ENCODE peak calls at places on chromosomes 7 and 10, in seven cellular contexts. One of them, this sample, is unnamed.

GRCh38 chr7:2003451-2003930 is 229.3 kb downstream of the MAD1L1 start:
- DNase-seq in HepG2: no peak
- DNase-seq in stomach: no peak
- DNase-seq in GM12891: no peak
- DNase-seq in GM12892: no peak
- DNase-seq in GM12878: no peak
- DNase-seq in SK-N-SH: no peak
- DNase-seq in this sample: peak

GRCh38 chr7:46610746-46611145 is 689.7 kb upstream of the IGFBP3 start:
- DNase-seq in HepG2: no peak
- DNase-seq in stomach: no peak
- DNase-seq in GM12891: no peak
- DNase-seq in GM12892: no peak
- DNase-seq in GM12878: no peak
- DNase-seq in SK-N-SH: no peak
- DNase-seq in this sample: no peak

GRCh38 chr10:60517805-60518204 is 128.1 kb upstream of the ANK3 start:
- DNase-seq in HepG2: no peak
- DNase-seq in stomach: no peak
- DNase-seq in GM12891: no peak
- DNase-seq in GM12892: no peak
- DNase-seq in GM12878: no peak
- DNase-seq in SK-N-SH: no peak
- DNase-seq in this sample: no peak

GRCh38 chr7:128035712-128036111 is 4.5 kb upstream of the LRRC4 start:
- DNase-seq in HepG2: peak
- DNase-seq in stomach: no peak
- DNase-seq in GM12891: no peak
- DNase-seq in GM12892: no peak
- DNase-seq in GM12878: no peak
- DNase-seq in SK-N-SH: peak
- DNase-seq in this sample: no peak

GRCh38 chr7:64951250-64951848 is 39.5 kb downstream of the ZNF117 start:
- DNase-seq in HepG2: peak
- DNase-seq in stomach: no peak
- DNase-seq in GM12891: no peak
- DNase-seq in GM12892: no peak
- DNase-seq in GM12878: peak
- DNase-seq in SK-N-SH: peak
- DNase-seq in this sample: no peak

GRCh38 chr10:132964231-132964630 is 21.9 kb upstream of the CFAP46 start:
- DNase-seq in HepG2: no peak
- DNase-seq in stomach: no peak
- DNase-seq in GM12891: no peak
- DNase-seq in GM12892: no peak
- DNase-seq in GM12878: no peak
- DNase-seq in SK-N-SH: no peak
- DNase-seq in this sample: peak

GRCh38 chr7:12674861-12675260 is 12.6 kb upstream of the ARL4A start:
- DNase-seq in HepG2: peak
- DNase-seq in stomach: no peak
- DNase-seq in GM12891: no peak
- DNase-seq in GM12892: no peak
- DNase-seq in GM12878: no peak
- DNase-seq in SK-N-SH: peak
- DNase-seq in this sample: no peak

GRCh38 chr10:35232509-35232908 is 103.8 kb upstream of the CCNY start:
- DNase-seq in HepG2: no peak
- DNase-seq in stomach: no peak
- DNase-seq in GM12891: no peak
- DNase-seq in GM12892: no peak
- DNase-seq in GM12878: no peak
- DNase-seq in SK-N-SH: no peak
- DNase-seq in this sample: no peak

GRCh38 chr7:115274-115911 is 77.0 kb upstream of the FAM20C start:
- DNase-seq in HepG2: no peak
- DNase-seq in stomach: no peak
- DNase-seq in GM12891: no peak
- DNase-seq in GM12892: no peak
- DNase-seq in GM12878: no peak
- DNase-seq in SK-N-SH: no peak
- DNase-seq in this sample: peak

GRCh38 chr7:31059551-31059950 is 7.4 kb downstream of the ADCYAP1R1 start:
- DNase-seq in HepG2: no peak
- DNase-seq in stomach: no peak
- DNase-seq in GM12891: no peak
- DNase-seq in GM12892: no peak
- DNase-seq in GM12878: no peak
- DNase-seq in SK-N-SH: peak
- DNase-seq in this sample: peak

GRCh38 chr7:158076215-158076614 is 511.4 kb downstream of the PTPRN2 start:
- DNase-seq in HepG2: no peak
- DNase-seq in stomach: no peak
- DNase-seq in GM12891: no peak
- DNase-seq in GM12892: no peak
- DNase-seq in GM12878: no peak
- DNase-seq in SK-N-SH: peak
- DNase-seq in this sample: no peak

GRCh38 chr10:69014171-69014570 is 25.6 kb downstream of the KIFBP start:
- DNase-seq in HepG2: no peak
- DNase-seq in stomach: no peak
- DNase-seq in GM12891: no peak
- DNase-seq in GM12892: no peak
- DNase-seq in GM12878: no peak
- DNase-seq in SK-N-SH: no peak
- DNase-seq in this sample: no peak

GRCh38 chr7:41431671-41432070 is 271.2 kb downstream of the INHBA start:
- DNase-seq in HepG2: no peak
- DNase-seq in stomach: no peak
- DNase-seq in GM12891: no peak
- DNase-seq in GM12892: no peak
- DNase-seq in GM12878: no peak
- DNase-seq in SK-N-SH: no peak
- DNase-seq in this sample: no peak

GRCh38 chr7:41438919-41439882 is 263.7 kb downstream of the INHBA start:
- DNase-seq in HepG2: no peak
- DNase-seq in stomach: no peak
- DNase-seq in GM12891: no peak
- DNase-seq in GM12892: no peak
- DNase-seq in GM12878: no peak
- DNase-seq in SK-N-SH: peak
- DNase-seq in this sample: no peak

GRCh38 chr7:41436139-41436538 is 266.8 kb downstream of the INHBA start:
- DNase-seq in HepG2: no peak
- DNase-seq in stomach: no peak
- DNase-seq in GM12891: no peak
- DNase-seq in GM12892: no peak
- DNase-seq in GM12878: no peak
- DNase-seq in SK-N-SH: no peak
- DNase-seq in this sample: no peak

DNA sequence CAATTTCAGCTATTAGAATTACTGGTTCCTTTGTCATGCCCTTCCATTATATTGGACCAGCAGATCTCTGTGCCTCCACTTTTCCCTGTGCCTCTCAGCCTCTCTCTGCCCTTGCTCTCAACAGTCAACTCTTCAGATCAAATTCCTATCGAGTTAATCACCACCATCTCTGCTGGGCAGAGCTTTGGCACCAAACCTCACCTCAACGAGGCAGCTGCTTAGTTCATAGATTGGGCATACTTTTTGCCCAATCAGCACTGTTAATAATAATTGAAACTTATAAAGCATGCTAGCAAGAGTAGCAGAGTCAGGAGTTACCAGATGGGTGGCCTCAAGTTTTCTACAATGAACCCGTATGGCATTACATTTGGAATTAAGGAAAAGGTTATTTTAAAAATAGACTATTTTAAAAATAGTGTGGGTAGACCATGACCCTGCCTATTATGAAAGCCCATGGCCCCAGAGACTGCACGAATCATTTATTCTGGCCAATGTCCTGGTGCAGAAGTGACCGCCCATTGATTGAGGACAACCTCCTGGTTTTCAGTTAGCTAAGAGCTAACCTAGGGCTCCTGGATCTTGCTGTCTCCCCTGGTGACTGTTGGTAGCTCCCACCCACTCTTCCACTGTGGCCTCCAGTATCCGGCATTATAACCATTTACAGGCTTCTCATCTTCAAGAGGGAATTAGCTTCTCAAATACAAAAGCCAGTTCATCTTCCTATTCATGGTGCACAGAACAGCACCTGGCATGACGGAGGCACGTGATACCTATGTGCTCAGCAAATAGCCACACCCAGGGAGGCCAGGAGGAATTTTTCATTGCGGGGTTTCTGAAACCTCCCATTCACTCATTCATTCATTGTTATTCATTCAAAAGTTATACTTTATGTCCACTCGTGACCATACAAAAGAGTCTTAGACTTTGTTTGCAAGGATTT is 265.4 kb downstream of the INHBA start:
- DNase-seq in HepG2: no peak
- DNase-seq in stomach: no peak
- DNase-seq in GM12891: no peak
- DNase-seq in GM12892: no peak
- DNase-seq in GM12878: no peak
- DNase-seq in SK-N-SH: no peak
- DNase-seq in this sample: no peak
- TF ChIP-seq POLR2AphosphoS5 in HepG2: no peak
- TF ChIP-seq POLR2AphosphoS5 in stomach: no peak
- TF ChIP-seq POLR2AphosphoS5 in GM12891: no peak
- TF ChIP-seq POLR2AphosphoS5 in GM12892: no peak
- TF ChIP-seq POLR2AphosphoS5 in GM12878: no peak
- TF ChIP-seq POLR2AphosphoS5 in SK-N-SH: no peak
- TF ChIP-seq POLR2AphosphoS5 in this sample: no peak

DNA sequence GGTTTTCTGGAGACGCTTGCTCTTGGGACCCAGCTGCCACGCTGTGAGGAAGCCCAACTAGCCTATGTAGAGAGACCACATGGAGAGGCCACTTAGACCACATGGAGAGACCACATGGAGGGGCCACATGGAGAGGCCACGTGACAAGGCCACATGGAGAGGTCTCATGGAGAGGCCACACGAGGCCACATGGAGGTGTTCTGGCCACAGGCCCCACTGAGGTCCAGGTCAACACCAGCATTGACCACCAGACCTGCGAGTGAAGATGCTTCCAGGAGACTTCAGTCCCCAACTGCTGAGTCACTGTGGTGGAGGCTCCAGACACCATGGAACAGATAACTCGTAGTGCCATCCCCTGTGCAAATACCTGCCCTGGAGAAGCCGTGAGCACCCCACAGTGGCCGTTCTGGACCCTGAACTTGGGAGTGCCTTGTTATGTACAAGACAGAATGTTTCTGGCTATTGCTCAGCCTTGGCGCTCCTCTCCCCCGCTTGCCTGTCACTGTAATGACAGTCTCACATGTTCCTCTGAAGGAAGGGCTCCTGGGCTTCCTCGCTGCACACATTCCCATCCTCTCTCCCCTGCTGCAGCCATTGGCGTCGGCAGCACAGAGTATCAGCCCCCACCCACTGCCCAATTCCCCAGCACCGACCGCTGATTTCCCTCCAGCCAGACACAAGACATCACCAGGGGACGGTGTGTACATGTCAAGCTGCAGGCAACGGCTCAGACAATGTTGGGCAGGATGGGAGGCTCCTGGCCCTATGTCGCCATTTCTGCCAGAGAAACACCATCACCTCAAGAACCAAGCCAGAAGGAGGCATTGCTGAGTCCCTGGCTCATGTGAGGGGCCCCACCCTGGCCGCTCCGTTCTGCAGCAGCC is 49.0 kb upstream of the TNRC18 start:
- DNase-seq in HepG2: peak
- DNase-seq in stomach: no peak
- DNase-seq in GM12891: no peak
- DNase-seq in GM12892: no peak
- DNase-seq in GM12878: no peak
- DNase-seq in SK-N-SH: no peak
- DNase-seq in this sample: no peak
- TF ChIP-seq POLR2AphosphoS5 in HepG2: no peak
- TF ChIP-seq POLR2AphosphoS5 in stomach: no peak
- TF ChIP-seq POLR2AphosphoS5 in GM12891: no peak
- TF ChIP-seq POLR2AphosphoS5 in GM12892: no peak
- TF ChIP-seq POLR2AphosphoS5 in GM12878: no peak
- TF ChIP-seq POLR2AphosphoS5 in SK-N-SH: no peak
- TF ChIP-seq POLR2AphosphoS5 in this sample: no peak

GRCh38 chr10:72096115-72097000 is 8.0 kb upstream of the SPOCK2 start:
- DNase-seq in HepG2: peak
- DNase-seq in stomach: no peak
- DNase-seq in GM12891: no peak
- DNase-seq in GM12892: no peak
- DNase-seq in GM12878: no peak
- DNase-seq in SK-N-SH: no peak
- DNase-seq in this sample: no peak
- TF ChIP-seq POLR2AphosphoS5 in HepG2: no peak
- TF ChIP-seq POLR2AphosphoS5 in stomach: no peak
- TF ChIP-seq POLR2AphosphoS5 in GM12891: no peak
- TF ChIP-seq POLR2AphosphoS5 in GM12892: no peak
- TF ChIP-seq POLR2AphosphoS5 in GM12878: no peak
- TF ChIP-seq POLR2AphosphoS5 in SK-N-SH: no peak
- TF ChIP-seq POLR2AphosphoS5 in this sample: no peak

GRCh38 chr10:86594535-86594934 is 59.8 kb upstream of the OPN4 start:
- DNase-seq in HepG2: no peak
- DNase-seq in stomach: no peak
- DNase-seq in GM12891: no peak
- DNase-seq in GM12892: no peak
- DNase-seq in GM12878: no peak
- DNase-seq in SK-N-SH: no peak
- DNase-seq in this sample: no peak
- TF ChIP-seq POLR2AphosphoS5 in HepG2: no peak
- TF ChIP-seq POLR2AphosphoS5 in stomach: no peak
- TF ChIP-seq POLR2AphosphoS5 in GM12891: no peak
- TF ChIP-seq POLR2AphosphoS5 in GM12892: no peak
- TF ChIP-seq POLR2AphosphoS5 in GM12878: no peak
- TF ChIP-seq POLR2AphosphoS5 in SK-N-SH: no peak
- TF ChIP-seq POLR2AphosphoS5 in this sample: no peak

GRCh38 chr10:103281753-103282152 is 4.8 kb downstream of the INA start:
- DNase-seq in HepG2: no peak
- DNase-seq in stomach: no peak
- DNase-seq in GM12891: no peak
- DNase-seq in GM12892: no peak
- DNase-seq in GM12878: no peak
- DNase-seq in SK-N-SH: peak
- DNase-seq in this sample: no peak
- TF ChIP-seq POLR2AphosphoS5 in HepG2: no peak
- TF ChIP-seq POLR2AphosphoS5 in stomach: no peak
- TF ChIP-seq POLR2AphosphoS5 in GM12891: no peak
- TF ChIP-seq POLR2AphosphoS5 in GM12892: no peak
- TF ChIP-seq POLR2AphosphoS5 in GM12878: no peak
- TF ChIP-seq POLR2AphosphoS5 in SK-N-SH: no peak
- TF ChIP-seq POLR2AphosphoS5 in this sample: no peak

This sample was measured in sigmoid colon.